ENCODE peak calls at places on chromosome 1, in seven cellular contexts. O is MM.1S, H is HCT116, A is endothelial cell of umbilical vein, N is GM12878, Q is GM23248, M is GM23338. V is an unnamed sample.

GRCh38 chr1:58778593-58778992 is 5.3 kb downstream of the JUN start:
- DNase-seq in O (no peak), H (no peak), A (no peak), N (no peak), Q (no peak), M (no peak), V (no peak)

GRCh38 chr1:161044535-161044907 is 1.3 kb downstream of the USF1 start:
- DNase-seq in O (peak; percentile 27), H (no peak), A (no peak), N (no peak), Q (peak; percentile 64), M (peak; percentile 27), V (no peak)

GRCh38 chr1:54979327-54979891 is 1.0 kb upstream of the TMEM61 start:
- DNase-seq in O (no peak), H (no peak), A (no peak), N (no peak), Q (peak; percentile 29), M (no peak), V (no peak)

GRCh38 chr1:86487131-86487804 is 18.5 kb downstream of the CLCA1 start:
- DNase-seq in O (no peak), H (no peak), A (no peak), N (no peak), Q (peak; percentile 97), M (no peak), V (no peak)

GRCh38 chr1:224783006-224783651 is 146.3 kb upstream of the DNAH14 start:
- DNase-seq in O (peak; percentile 86), H (no peak), A (no peak), N (peak; percentile 72), Q (no peak), M (no peak), V (peak; percentile 84)

GRCh38 chr1:207032528-207033017 is at the start of gene C1orf116:
- DNase-seq in O (no peak), H (peak; percentile 88), A (no peak), N (no peak), Q (no peak), M (peak; percentile 97), V (no peak)

GRCh38 chr1:211517006-211517405 is 25.0 kb upstream of the RD3 start:
- DNase-seq in O (no peak), H (no peak), A (no peak), N (no peak), Q (no peak), M (peak; percentile 61), V (peak; percentile 62)

GRCh38 chr1:227914801-227915563 is 32.8 kb downstream of the WNT9A start:
- DNase-seq in O (no peak), H (no peak), A (no peak), N (no peak), Q (no peak), M (no peak), V (no peak)

GRCh38 chr1:119327066-119327435 is 41.5 kb upstream of the HAO2 start:
- DNase-seq in O (peak; percentile 15), H (no peak), A (no peak), N (no peak), Q (no peak), M (peak; percentile 91), V (no peak)

GRCh38 chr1:85264150-85264549 is 4.7 kb upstream of the C1orf52 start:
- DNase-seq in O (no peak), H (no peak), A (peak; percentile 23), N (no peak), Q (peak; percentile 39), M (no peak), V (no peak)

GRCh38 chr1:149979245-149979971 is 31.1 kb downstream of the OTUD7B start:
- DNase-seq in O (no peak), H (no peak), A (no peak), N (no peak), Q (no peak), M (no peak), V (no peak)

GRCh38 chr1:92662048-92662447 is 122.9 kb downstream of the EVI5 start:
- DNase-seq in O (no peak), H (no peak), A (no peak), N (no peak), Q (no peak), M (no peak), V (no peak)

GRCh38 chr1:209106237-209106741 is 477.2 kb upstream of the CAMK1G start:
- DNase-seq in O (peak; percentile 14), H (no peak), A (no peak), N (no peak), Q (peak; percentile 75), M (peak; percentile 21), V (no peak)

GRCh38 chr1:93253471-93253870 is 72.9 kb downstream of the CCDC18 start:
- DNase-seq in O (no peak), H (no peak), A (no peak), N (no peak), Q (no peak), M (no peak), V (no peak)

GRCh38 chr1:172499636-172500141 is 33.3 kb upstream of the SUCO start:
- DNase-seq in O (no peak), H (peak; percentile 29), A (no peak), N (no peak), Q (peak; percentile 45), M (no peak), V (no peak)

GRCh38 chr1:32775640-32776337 is 41.4 kb downstream of the YARS1 start:
- DNase-seq in O (no peak), H (no peak), A (peak; percentile 36), N (no peak), Q (peak; percentile 71), M (no peak), V (no peak)

GRCh38 chr1:153881764-153882163 is 41.0 kb downstream of the GATAD2B start:
- DNase-seq in O (no peak), H (no peak), A (peak; percentile 71), N (no peak), Q (peak; percentile 33), M (no peak), V (no peak)
- H2AFZ ChIP-seq in O (no peak overlapping the region), H (no peak overlapping the region), A (peak overlapping the region; percentile 24), N (no peak overlapping the region), Q (peak overlapping the region; percentile 12), M (no peak overlapping the region), V (no peak overlapping the region)

DNA sequence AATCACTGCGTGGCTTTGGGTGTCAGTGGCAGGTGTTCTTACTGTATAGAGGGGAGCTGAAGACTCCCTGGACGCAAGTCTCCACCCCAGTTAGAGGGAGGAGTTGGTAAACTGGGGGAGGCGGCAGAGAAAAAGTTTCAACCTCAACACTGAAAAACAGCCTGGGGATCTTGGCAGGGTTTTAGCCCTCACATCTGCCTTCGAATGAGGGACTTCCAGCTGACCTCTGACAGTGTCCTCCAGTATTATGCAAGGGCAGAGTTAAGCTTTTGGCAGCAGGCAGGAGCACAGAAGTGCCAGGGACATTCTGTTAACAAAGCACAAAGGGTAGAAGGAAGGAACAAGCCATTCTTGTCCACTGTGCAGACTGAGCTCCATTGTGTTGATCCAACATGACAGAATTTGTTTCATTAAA is 41.2 kb upstream of the RAB4A start:
- DNase-seq in O (peak; percentile 35), H (no peak), A (no peak), N (no peak), Q (peak; percentile 36), M (peak; percentile 23), V (no peak)
- H3K4me1 ChIP-seq in O (no peaks in the 10 kb centered on the region), H (peaks cover 58% of the 10 kb centered on the region), A (peaks cover 3% of the 10 kb centered on the region), N (peaks cover 7% of the 10 kb centered on the region), Q (peaks cover 14% of the 10 kb centered on the region), M (peaks cover 47% of the 10 kb centered on the region), V (no peaks in the 10 kb centered on the region)

GRCh38 chr1:109864960-109865611 is 45.6 kb upstream of the CSF1 start:
- DNase-seq in O (no peak), H (no peak), A (no peak), N (no peak), Q (peak; percentile 78), M (no peak), V (no peak)

GRCh38 chr1:109863699-109864062 is 47.0 kb upstream of the CSF1 start:
- DNase-seq in O (no peak), H (no peak), A (no peak), N (no peak), Q (peak; percentile 43), M (no peak), V (no peak)

GRCh38 chr1:109866071-109866470 is 44.6 kb upstream of the CSF1 start:
- DNase-seq in O (no peak), H (no peak), A (no peak), N (no peak), Q (no peak), M (no peak), V (no peak)

GRCh38 chr1:109869141-109869540 is 41.5 kb upstream of the CSF1 start:
- DNase-seq in O (no peak), H (no peak), A (no peak), N (no peak), Q (no peak), M (no peak), V (no peak)

GRCh38 chr1:109864063-109864822 is 46.4 kb upstream of the CSF1 start:
- DNase-seq in O (no peak), H (no peak), A (no peak), N (no peak), Q (peak; percentile 61), M (peak; percentile 33), V (no peak)
- H2AFZ ChIP-seq in O (no peak overlapping the region), H (no peak overlapping the region), A (no peak overlapping the region), N (peak overlapping the region; percentile 7), Q (peak overlapping the region; percentile 37), M (no peak overlapping the region), V (no peak overlapping the region)

GRCh38 chr1:31588751-31589515 is 12.6 kb downstream of the TINAGL1 start:
- DNase-seq in O (no peak), H (no peak), A (peak; percentile 60), N (no peak), Q (peak; percentile 70), M (peak; percentile 76), V (no peak)

GRCh38 chr1:31585736-31586365 is 9.5 kb downstream of the TINAGL1 start:
- DNase-seq in O (no peak), H (no peak), A (no peak), N (no peak), Q (no peak), M (no peak), V (no peak)

GRCh38 chr1:31584869-31585735 is 8.8 kb downstream of the TINAGL1 start:
- DNase-seq in O (no peak), H (no peak), A (no peak), N (no peak), Q (no peak), M (no peak), V (no peak)

GRCh38 chr1:31587720-31588423 is 11.6 kb downstream of the TINAGL1 start:
- DNase-seq in O (peak; percentile 61), H (no peak), A (peak; percentile 86), N (no peak), Q (peak; percentile 65), M (peak; percentile 94), V (peak; percentile 58)

DNA sequence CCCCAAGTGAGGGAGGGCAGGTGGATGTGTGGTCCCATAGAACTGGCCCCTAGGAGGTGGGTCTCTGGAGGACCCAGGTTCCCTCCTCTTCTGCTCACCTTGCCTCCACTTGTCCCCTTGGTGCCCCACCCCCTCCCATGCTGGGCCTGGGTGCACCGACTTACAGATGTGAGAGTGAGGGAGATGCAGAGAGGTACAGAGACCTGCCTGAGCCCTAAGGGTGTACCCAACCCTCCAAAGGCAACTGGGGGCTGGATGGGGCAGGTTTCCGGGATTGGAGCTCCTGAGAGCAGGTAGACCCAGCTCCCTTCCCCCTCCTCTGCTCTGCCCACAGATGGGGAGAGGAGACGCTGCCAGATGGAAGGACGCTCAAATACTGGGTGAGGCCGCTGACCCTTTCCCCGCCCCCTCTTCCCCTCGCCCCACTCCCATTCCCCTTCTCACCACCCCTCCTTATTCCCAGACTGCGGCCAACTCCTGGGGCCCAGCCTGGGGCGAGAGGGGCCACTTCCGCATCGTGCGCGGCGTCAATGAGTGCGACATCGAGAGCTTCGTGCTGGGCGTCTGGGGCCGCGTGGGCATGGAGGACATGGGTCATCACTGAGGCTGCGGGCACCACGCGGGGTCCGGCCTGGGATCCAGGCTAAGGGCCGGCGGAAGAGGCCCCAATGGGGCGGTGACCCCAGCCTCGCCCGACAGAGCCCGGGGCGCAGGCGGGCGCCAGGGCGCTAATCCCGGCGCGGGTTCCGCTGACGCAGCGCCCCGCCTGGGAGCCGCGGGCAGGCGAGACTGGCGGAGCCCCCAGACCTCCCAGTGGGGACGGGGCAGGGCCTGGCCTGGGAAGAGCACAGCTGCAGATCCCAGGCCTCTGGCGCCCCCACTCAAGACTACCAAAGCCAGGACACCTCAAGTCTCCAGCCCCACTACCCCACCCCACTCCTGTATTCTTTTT is 10.3 kb downstream of the TINAGL1 start:
- DNase-seq in O (no peak), H (no peak), A (no peak), N (no peak), Q (no peak), M (peak; percentile 61), V (no peak)
- H3K4me1 ChIP-seq in O (no peaks in the 10 kb centered on the region), H (peaks cover 74% of the 10 kb centered on the region), A (peaks cover 48% of the 10 kb centered on the region), N (no peaks in the 10 kb centered on the region), Q (peaks cover 12% of the 10 kb centered on the region), M (peaks cover 38% of the 10 kb centered on the region), V (no peaks in the 10 kb centered on the region)